ENCODE peak calls at places on chromosomes 5 and 9, in ten cellular contexts. K, U, T, Q, C, O, J, I, E and N are unnamed samples.

GRCh38 chr5:126624534-126624933 is 23.8 kb downstream of the PHAX start:
- DNase-seq in K (peak), U (peak), T (no peak), Q (no peak), C (peak), O (no peak), J (peak), I (peak), E (no peak), N (peak)

GRCh38 chr9:125522328-125522725 is 184.7 kb downstream of the MAPKAP1 start:
- DNase-seq in K (peak), U (peak), T (no peak), Q (no peak), C (no peak), O (no peak), J (peak), I (no peak), E (no peak), N (peak)

GRCh38 chr5:5612096-5612495 is 189.6 kb downstream of the ICE1 start:
- DNase-seq in K (no peak), U (no peak), T (no peak), Q (no peak), C (no peak), O (no peak), J (no peak), I (no peak), E (no peak), N (no peak)

GRCh38 chr5:1551913-1552312 is 28.2 kb upstream of the LPCAT1 start:
- DNase-seq in K (no peak), U (no peak), T (no peak), Q (no peak), C (no peak), O (no peak), J (no peak), I (no peak), E (no peak), N (no peak)

GRCh38 chr5:961711-962240 is 46.8 kb upstream of the NKD2 start:
- DNase-seq in K (no peak), U (no peak), T (no peak), Q (peak), C (no peak), O (no peak), J (no peak), I (no peak), E (peak), N (no peak)

GRCh38 chr5:128062172-128062746 is 21.3 kb upstream of the SLC12A2 start:
- DNase-seq in K (peak), U (peak), T (no peak), Q (no peak), C (no peak), O (no peak), J (peak), I (no peak), E (no peak), N (peak)

GRCh38 chr5:163578652-163579051 is 73.2 kb downstream of the MAT2B start:
- DNase-seq in K (no peak), U (no peak), T (no peak), Q (no peak), C (no peak), O (no peak), J (no peak), I (no peak), E (no peak), N (no peak)

GRCh38 chr5:88602584-88602983 is 280.4 kb downstream of the MEF2C start:
- DNase-seq in K (no peak), U (no peak), T (no peak), Q (peak), C (no peak), O (peak), J (no peak), I (no peak), E (no peak), N (no peak)

GRCh38 chr5:95261369-95262175 is 23.3 kb downstream of the MCTP1 start:
- DNase-seq in K (peak), U (peak), T (no peak), Q (no peak), C (no peak), O (no peak), J (peak), I (peak), E (no peak), N (peak)

GRCh38 chr5:96093890-96094381 is 132.3 kb upstream of the ELL2 start:
- DNase-seq in K (no peak), U (peak), T (no peak), Q (no peak), C (peak), O (no peak), J (no peak), I (no peak), E (no peak), N (no peak)

GRCh38 chr9:124343533-124344290 is 71.5 kb downstream of the PSMB7 start:
- DNase-seq in K (no peak), U (no peak), T (no peak), Q (peak), C (no peak), O (peak), J (no peak), I (no peak), E (peak), N (no peak)

GRCh38 chr9:36560813-36561212 is 11.9 kb upstream of the MELK start:
- DNase-seq in K (peak), U (peak), T (no peak), Q (no peak), C (no peak), O (no peak), J (peak), I (no peak), E (no peak), N (peak)

GRCh38 chr5:59540366-59540765 is 353.2 kb downstream of the PDE4D start:
- DNase-seq in K (no peak), U (no peak), T (no peak), Q (no peak), C (no peak), O (no peak), J (no peak), I (no peak), E (no peak), N (no peak)

GRCh38 chr5:57696906-57697590 is 214.4 kb upstream of the ACTBL2 start:
- DNase-seq in K (peak), U (no peak), T (no peak), Q (no peak), C (no peak), O (no peak), J (no peak), I (no peak), E (no peak), N (no peak)

GRCh38 chr5:149771216-149771973 is 41.3 kb downstream of the PPARGC1B start:
- DNase-seq in K (no peak), U (no peak), T (no peak), Q (no peak), C (no peak), O (no peak), J (no peak), I (no peak), E (no peak), N (no peak)

GRCh38 chr5:151620463-151620844 is 29.3 kb upstream of the FAT2 start:
- DNase-seq in K (no peak), U (no peak), T (no peak), Q (no peak), C (no peak), O (no peak), J (no peak), I (no peak), E (no peak), N (no peak)

DNA sequence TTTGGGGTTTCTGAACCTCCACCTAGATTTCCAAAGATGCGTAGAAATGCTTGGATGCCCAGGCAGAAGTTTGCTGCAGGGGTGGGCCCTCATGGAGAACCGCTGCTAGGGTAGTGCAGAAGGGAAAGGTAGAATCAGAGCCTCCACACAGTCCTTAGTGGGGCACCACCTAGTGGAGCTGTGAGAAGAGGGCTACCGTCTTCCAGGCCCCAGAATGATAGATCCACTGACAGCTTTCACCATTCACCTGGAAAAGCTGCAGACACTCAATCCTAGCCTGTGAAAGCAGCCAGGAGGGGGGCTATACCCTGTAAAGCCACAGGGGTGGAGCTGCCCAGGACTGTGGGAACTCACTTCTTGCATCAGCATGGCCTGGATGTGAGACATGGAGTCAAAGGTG is 13.3 kb upstream of the HSDL2 start:
- DNase-seq in K (no peak), U (no peak), T (no peak), Q (no peak), C (no peak), O (no peak), J (no peak), I (no peak), E (no peak), N (no peak)
- TF ChIP-seq CTCF in K (no peak), U (peak), T (peak), Q (no peak), C (no peak), O (no peak), J (peak), I (peak), E (no peak), N (peak)

GRCh38 chr5:67301285-67301904 is 104.8 kb upstream of the CD180 start:
- DNase-seq in K (peak), U (peak), T (no peak), Q (no peak), C (no peak), O (no peak), J (peak), I (peak), E (peak), N (peak)
- H3K4me3 ChIP-seq in K (no peak), U (no peak), T (no peak), Q (no peak), C (no peak), O (no peak), J (no peak), I (no peak), E (no peak), N (no peak)

DNA sequence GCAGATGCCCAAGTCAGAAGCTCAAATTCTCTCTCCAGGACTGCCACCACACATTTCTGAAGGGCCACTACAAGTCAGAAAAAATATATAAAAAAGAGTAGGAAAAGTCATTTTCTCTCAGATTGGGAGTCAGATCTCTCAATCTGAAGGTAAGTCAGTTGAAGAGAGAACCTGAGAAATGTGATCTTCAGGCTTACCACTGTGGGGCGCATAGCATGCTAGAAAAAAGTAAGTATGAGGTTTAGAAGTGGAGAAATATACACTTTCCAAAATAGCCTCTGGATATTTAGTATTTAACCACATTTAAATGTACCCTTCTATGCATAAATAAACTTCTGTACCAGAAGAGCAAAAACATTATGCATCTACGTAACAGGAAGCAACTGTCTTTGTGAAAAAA is 800.7 kb upstream of the CTNND2 start:
- DNase-seq in K (no peak), U (no peak), T (no peak), Q (no peak), C (no peak), O (no peak), J (no peak), I (no peak), E (no peak), N (no peak)
- TF ChIP-seq CTCF in K (no peak), U (no peak), T (no peak), Q (no peak), C (no peak), O (no peak), J (no peak), I (no peak), E (no peak), N (no peak)

GRCh38 chr5:116577064-116577788 is 2.6 kb upstream of the SEMA6A start:
- DNase-seq in K (no peak), U (no peak), T (peak), Q (no peak), C (no peak), O (no peak), J (no peak), I (no peak), E (no peak), N (no peak)

GRCh38 chr5:116576043-116576713 is 1.6 kb upstream of the SEMA6A start:
- DNase-seq in K (peak), U (peak), T (no peak), Q (peak), C (peak), O (no peak), J (peak), I (peak), E (peak), N (peak)

GRCh38 chr5:116573617-116574431 is 799 bp downstream of the SEMA6A start:
- DNase-seq in K (no peak), U (no peak), T (no peak), Q (peak), C (peak), O (peak), J (peak), I (no peak), E (no peak), N (peak)

GRCh38 chr5:116574682-116575634 is at the start of gene SEMA6A:
- DNase-seq in K (peak), U (peak), T (peak), Q (peak), C (peak), O (peak), J (peak), I (peak), E (peak), N (peak)

DNA sequence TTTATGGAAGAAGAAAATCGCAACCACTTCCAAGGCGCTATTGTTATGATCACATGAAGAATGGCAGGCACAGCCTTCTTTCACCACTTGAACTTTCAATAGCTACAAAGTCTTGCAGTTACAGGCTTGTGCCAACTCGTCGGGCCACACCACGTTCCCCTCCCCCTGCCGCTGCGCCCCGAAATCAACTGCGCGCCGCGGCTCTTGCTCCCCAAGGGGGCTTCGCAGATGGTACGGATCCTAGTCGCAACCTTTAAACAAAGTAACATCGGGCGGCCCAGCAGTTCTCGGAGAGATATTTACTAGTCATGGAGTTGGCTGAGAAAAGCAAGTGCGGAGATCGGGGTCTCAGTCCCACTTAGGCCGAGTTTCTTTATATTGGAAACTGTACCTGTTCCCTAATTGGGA is 1.0 kb upstream of the SEMA6A start:
- DNase-seq in K (no peak), U (no peak), T (no peak), Q (peak), C (no peak), O (peak), J (peak), I (no peak), E (no peak), N (peak)
- H3K4me3 ChIP-seq in K (peak), U (peak), T (peak), Q (peak), C (peak), O (peak), J (peak), I (no peak), E (peak), N (peak)